ENCODE peak calls at places on chromosomes 3 and 15, in five cellular contexts. A, D, Q, M and W are unnamed samples.

GRCh38 chr3:39158138-39158715 is 4.8 kb upstream of the CSRNP1 start:
- DNase-seq in Q (peak; percentile 71), D (no peak), M (no peak), A (no peak), W (no peak)

GRCh38 chr15:75174102-75174501 is 27.6 kb upstream of the C15orf39 start:
- DNase-seq in D (no peak), M (no peak), A (no peak), Q (no peak), W (no peak)

GRCh38 chr15:25525741-25526140 is 86.9 kb upstream of the UBE3A start:
- DNase-seq in A (no peak), Q (no peak), M (no peak), D (no peak), W (no peak)

GRCh38 chr3:78562318-78562717 is 1205.5 kb downstream of the ROBO1 start:
- DNase-seq in A (no peak), M (no peak), Q (no peak), D (no peak), W (no peak)

GRCh38 chr3:30277494-30277893 is 328.9 kb upstream of the TGFBR2 start:
- DNase-seq in Q (no peak), D (no peak), A (no peak), M (no peak), W (no peak)

GRCh38 chr3:44555753-44556152 is 760 bp downstream of the ZKSCAN7 start:
- DNase-seq in Q (no peak), M (no peak), A (no peak), D (peak; percentile 14), W (no peak)

GRCh38 chr3:148146947-148147346 is 550.8 kb upstream of the AGTR1 start:
- DNase-seq in D (peak; percentile 81), Q (no peak), M (no peak), A (no peak), W (no peak)

GRCh38 chr15:65067645-65068416 is at the start of gene RASL12:
- DNase-seq in D (no peak), M (no peak), Q (peak; percentile 51), A (no peak), W (peak; percentile 26)

GRCh38 chr3:35633332-35634124 is 5.8 kb upstream of the ARPP21 start:
- DNase-seq in M (no peak), A (no peak), D (peak; percentile 4), Q (no peak), W (no peak)